ENCODE peak calls at places on chromosomes 3 and 15, in seven cellular contexts. One of them, this sample, is unnamed.

GRCh38 chr3:132344666-132345280 is 27.6 kb downstream of the ACP3 start:
- DNase-seq in ureter: no peak
- DNase-seq in HuH-7: no peak
- DNase-seq in NCI-H146: no peak
- DNase-seq in ACHN: no peak
- DNase-seq in cardiac fibroblast: no peak
- DNase-seq in smooth muscle cell of the brain vasculature: no peak
- DNase-seq in this sample: no peak

GRCh38 chr15:71203573-71204444 is 88.5 kb downstream of the THSD4 start:
- DNase-seq in ureter: no peak
- DNase-seq in HuH-7: no peak
- DNase-seq in NCI-H146: peak
- DNase-seq in ACHN: no peak
- DNase-seq in cardiac fibroblast: no peak
- DNase-seq in smooth muscle cell of the brain vasculature: no peak
- DNase-seq in this sample: no peak

GRCh38 chr3:22012471-22012870 is 261.5 kb upstream of the ZNF385D start:
- DNase-seq in ureter: no peak
- DNase-seq in HuH-7: no peak
- DNase-seq in NCI-H146: no peak
- DNase-seq in ACHN: no peak
- DNase-seq in cardiac fibroblast: no peak
- DNase-seq in smooth muscle cell of the brain vasculature: no peak
- DNase-seq in this sample: no peak

GRCh38 chr15:92184679-92185230 is 208.9 kb upstream of the ST8SIA2 start:
- DNase-seq in ureter: no peak
- DNase-seq in HuH-7: no peak
- DNase-seq in NCI-H146: no peak
- DNase-seq in ACHN: no peak
- DNase-seq in cardiac fibroblast: no peak
- DNase-seq in smooth muscle cell of the brain vasculature: no peak
- DNase-seq in this sample: no peak

GRCh38 chr3:100927775-100928174 is 65.4 kb downstream of the ABI3BP start:
- DNase-seq in ureter: no peak
- DNase-seq in HuH-7: no peak
- DNase-seq in NCI-H146: no peak
- DNase-seq in ACHN: no peak
- DNase-seq in cardiac fibroblast: no peak
- DNase-seq in smooth muscle cell of the brain vasculature: no peak
- DNase-seq in this sample: no peak

GRCh38 chr3:10532939-10533730 is 27.7 kb upstream of the ATP2B2 start:
- DNase-seq in ureter: peak
- DNase-seq in HuH-7: no peak
- DNase-seq in NCI-H146: no peak
- DNase-seq in ACHN: no peak
- DNase-seq in cardiac fibroblast: no peak
- DNase-seq in smooth muscle cell of the brain vasculature: no peak
- DNase-seq in this sample: no peak

GRCh38 chr3:46482632-46483311 is 15.0 kb upstream of the RTP3 start:
- DNase-seq in ureter: no peak
- DNase-seq in HuH-7: no peak
- DNase-seq in NCI-H146: no peak
- DNase-seq in ACHN: no peak
- DNase-seq in cardiac fibroblast: peak
- DNase-seq in smooth muscle cell of the brain vasculature: no peak
- DNase-seq in this sample: no peak

GRCh38 chr3:105274958-105275357 is 91.8 kb upstream of the ALCAM start:
- DNase-seq in ureter: no peak
- DNase-seq in HuH-7: no peak
- DNase-seq in NCI-H146: no peak
- DNase-seq in ACHN: no peak
- DNase-seq in cardiac fibroblast: peak
- DNase-seq in smooth muscle cell of the brain vasculature: peak
- DNase-seq in this sample: no peak

GRCh38 chr15:85704021-85704420 is 90.7 kb downstream of the KLHL25 start:
- DNase-seq in ureter: no peak
- DNase-seq in HuH-7: no peak
- DNase-seq in NCI-H146: no peak
- DNase-seq in ACHN: no peak
- DNase-seq in cardiac fibroblast: no peak
- DNase-seq in smooth muscle cell of the brain vasculature: no peak
- DNase-seq in this sample: no peak

GRCh38 chr3:112092439-112093179 is 6.4 kb downstream of the C3orf52 start:
- DNase-seq in ureter: no peak
- DNase-seq in HuH-7: no peak
- DNase-seq in NCI-H146: peak
- DNase-seq in ACHN: peak
- DNase-seq in cardiac fibroblast: peak
- DNase-seq in smooth muscle cell of the brain vasculature: no peak
- DNase-seq in this sample: no peak

GRCh38 chr15:95520511-95520910 is 810.0 kb upstream of the NR2F2 start:
- DNase-seq in ureter: no peak
- DNase-seq in HuH-7: no peak
- DNase-seq in NCI-H146: no peak
- DNase-seq in ACHN: no peak
- DNase-seq in cardiac fibroblast: no peak
- DNase-seq in smooth muscle cell of the brain vasculature: no peak
- DNase-seq in this sample: no peak

This sample was measured in neuronal stem cell.